ENCODE peak calls at places on chromosome 12, in five cellular contexts. G, H, V, Z and W are unnamed samples.

GRCh38 chr12:43336962-43337555 is 214.9 kb downstream of the ADAMTS20 start:
- DNase-seq in G (peak), H (no peak), V (peak), Z (no peak), W (no peak)

GRCh38 chr12:54478270-54478669 is 4.9 kb upstream of the GTSF1 start:
- DNase-seq in G (no peak), H (no peak), V (no peak), Z (no peak), W (no peak)

GRCh38 chr12:10070380-10070779 is 28.4 kb downstream of the CLEC1A start:
- DNase-seq in G (no peak), H (no peak), V (no peak), Z (no peak), W (no peak)

GRCh38 chr12:110743571-110744093 is 941 bp upstream of the PPP1CC start:
- DNase-seq in G (peak), H (peak), V (peak), Z (peak), W (no peak)

GRCh38 chr12:89655851-89656250 is 52.8 kb downstream of the ATP2B1 start:
- DNase-seq in G (no peak), H (no peak), V (peak), Z (no peak), W (no peak)

GRCh38 chr12:121943926-121944325 is 25.5 kb downstream of the CFAP251 start:
- DNase-seq in G (no peak), H (no peak), V (no peak), Z (no peak), W (no peak)

GRCh38 chr12:97513921-97514320 is 51.3 kb downstream of the RMST start:
- DNase-seq in G (no peak), H (no peak), V (no peak), Z (no peak), W (no peak)

GRCh38 chr12:117825827-117826226 is 143.0 kb downstream of the KSR2 start:
- DNase-seq in G (no peak), H (no peak), V (no peak), Z (no peak), W (no peak)

GRCh38 chr12:6363330-6364036 is 11.9 kb downstream of the SCNN1A start:
- DNase-seq in G (peak), H (peak), V (peak), Z (peak), W (no peak)

GRCh38 chr12:4272014-4272975 is 1.3 kb upstream of the CCND2 start:
- DNase-seq in G (peak), H (peak), V (peak), Z (peak), W (no peak)

GRCh38 chr12:95634622-95635621 is 83.6 kb upstream of the USP44 start:
- DNase-seq in G (peak), H (no peak), V (peak), Z (no peak), W (no peak)

GRCh38 chr12:17076335-17076734 is 470.4 kb upstream of the LMO3 start:
- DNase-seq in G (no peak), H (no peak), V (no peak), Z (no peak), W (no peak)

GRCh38 chr12:118436002-118436724 is 59.8 kb downstream of the SUDS3 start:
- DNase-seq in G (no peak), H (no peak), V (no peak), Z (no peak), W (no peak)

GRCh38 chr12:132873724-132874123 is 13.7 kb downstream of the CHFR start:
- DNase-seq in G (no peak), H (no peak), V (no peak), Z (no peak), W (no peak)

DNA sequence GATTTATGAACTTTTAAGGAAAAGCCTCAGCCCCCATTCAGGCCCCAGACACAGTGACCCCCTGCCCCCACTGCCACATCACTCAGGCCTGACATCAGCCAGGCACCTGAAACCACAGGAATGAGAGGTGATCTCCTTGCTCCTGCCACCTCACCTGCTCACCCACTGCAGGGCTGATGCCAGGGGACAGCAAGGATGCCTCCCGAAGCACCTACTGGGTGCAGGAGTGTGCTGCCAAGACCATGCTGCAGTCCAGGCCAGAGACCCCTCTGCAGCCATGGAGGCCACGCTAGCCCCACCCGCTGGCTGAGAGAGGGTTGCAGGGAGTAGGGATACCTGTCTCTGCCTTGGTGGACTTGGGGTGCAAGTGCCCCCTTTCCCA is 18.6 kb upstream of the KRT7 start:
- DNase-seq in G (no peak), H (no peak), V (no peak), Z (no peak), W (no peak)
- TF ChIP-seq CTCF in G (no peak), H (no peak), V (peak), Z (no peak), W (no peak)

GRCh38 chr12:31119531-31120211 is 46.0 kb downstream of the DDX11 start:
- DNase-seq in G (no peak), H (no peak), V (no peak), Z (no peak), W (no peak)
- H3K4me3 ChIP-seq in G (no peak), H (no peak), V (no peak), Z (peak), W (no peak)

GRCh38 chr12:108638997-108639822 is 5.5 kb upstream of the SELPLG start:
- DNase-seq in G (no peak), H (no peak), V (no peak), Z (peak), W (no peak)

GRCh38 chr12:108637222-108637621 is 3.5 kb upstream of the SELPLG start:
- DNase-seq in G (no peak), H (no peak), V (no peak), Z (no peak), W (no peak)

GRCh38 chr12:108635997-108636808 is 2.5 kb upstream of the SELPLG start:
- DNase-seq in G (no peak), H (no peak), V (no peak), Z (no peak), W (no peak)

GRCh38 chr12:108637631-108638030 is 3.9 kb upstream of the SELPLG start:
- DNase-seq in G (no peak), H (no peak), V (no peak), Z (no peak), W (no peak)

GRCh38 chr12:108638141-108638823 is 4.6 kb upstream of the SELPLG start:
- DNase-seq in G (no peak), H (peak), V (no peak), Z (no peak), W (no peak)
- TF ChIP-seq CTCF in G (no peak), H (no peak), V (no peak), Z (no peak), W (no peak)

GRCh38 chr12:45204757-45205156 is 11.1 kb upstream of the ANO6 start:
- DNase-seq in G (peak), H (no peak), V (no peak), Z (no peak), W (no peak)
- H3K4me3 ChIP-seq in G (no peak), H (no peak), V (no peak), Z (no peak), W (no peak)